ENCODE peak calls at places on chromosome 21, in six cellular contexts. One of them, this sample, is unnamed.

GRCh38 chr21:42238185-42238934 is 19.4 kb downstream of the ABCG1 start:
- DNase-seq in MCF 10A: no peak
- DNase-seq in Caco-2: no peak
- DNase-seq in brain microvascular endothelial cell: no peak
- DNase-seq in body of pancreas: no peak
- DNase-seq in fibroblast of pulmonary artery: no peak
- DNase-seq in this sample: no peak

GRCh38 chr21:44948426-44949120 is 8.7 kb downstream of the SLX9 start:
- DNase-seq in Caco-2: no peak
- DNase-seq in fibroblast of pulmonary artery: no peak
- DNase-seq in brain microvascular endothelial cell: no peak
- DNase-seq in MCF 10A: no peak
- DNase-seq in body of pancreas: no peak
- DNase-seq in this sample: no peak

GRCh38 chr21:41207401-41208388 is 39.7 kb downstream of the BACE2 start:
- DNase-seq in Caco-2: no peak
- DNase-seq in body of pancreas: peak; percentile 60
- DNase-seq in fibroblast of pulmonary artery: peak; percentile 89
- DNase-seq in brain microvascular endothelial cell: peak; percentile 73
- DNase-seq in MCF 10A: peak; percentile 80
- DNase-seq in this sample: peak; percentile 83

GRCh38 chr21:33360871-33361602 is 36.3 kb downstream of the IFNAR1 start:
- DNase-seq in fibroblast of pulmonary artery: peak; percentile 69
- DNase-seq in brain microvascular endothelial cell: peak; percentile 67
- DNase-seq in MCF 10A: peak; percentile 81
- DNase-seq in body of pancreas: peak; percentile 83
- DNase-seq in Caco-2: peak; percentile 88
- DNase-seq in this sample: peak; percentile 56

GRCh38 chr21:42021751-42022430 is 11.7 kb upstream of the ZBTB21 start:
- DNase-seq in MCF 10A: no peak
- DNase-seq in brain microvascular endothelial cell: peak; percentile 56
- DNase-seq in body of pancreas: no peak
- DNase-seq in fibroblast of pulmonary artery: no peak
- DNase-seq in Caco-2: no peak
- DNase-seq in this sample: no peak

GRCh38 chr21:16285646-16286223 is 556.0 kb downstream of the USP25 start:
- DNase-seq in MCF 10A: no peak
- DNase-seq in fibroblast of pulmonary artery: no peak
- DNase-seq in Caco-2: no peak
- DNase-seq in body of pancreas: no peak
- DNase-seq in brain microvascular endothelial cell: no peak
- DNase-seq in this sample: peak; percentile 18

GRCh38 chr21:42695324-42696025 is 42.1 kb downstream of the PDE9A start:
- DNase-seq in Caco-2: no peak
- DNase-seq in body of pancreas: no peak
- DNase-seq in brain microvascular endothelial cell: no peak
- DNase-seq in fibroblast of pulmonary artery: peak; percentile 60
- DNase-seq in MCF 10A: peak; percentile 78
- DNase-seq in this sample: peak; percentile 65

GRCh38 chr21:16179732-16180131 is 449.9 kb downstream of the USP25 start:
- DNase-seq in MCF 10A: no peak
- DNase-seq in body of pancreas: no peak
- DNase-seq in fibroblast of pulmonary artery: no peak
- DNase-seq in Caco-2: no peak
- DNase-seq in brain microvascular endothelial cell: peak; percentile 77
- DNase-seq in this sample: no peak

GRCh38 chr21:30257773-30258172 is 25.0 kb downstream of the KRTAP24-1 start:
- DNase-seq in MCF 10A: peak; percentile 77
- DNase-seq in body of pancreas: no peak
- DNase-seq in fibroblast of pulmonary artery: peak; percentile 78
- DNase-seq in Caco-2: peak; percentile 27
- DNase-seq in brain microvascular endothelial cell: peak; percentile 49
- DNase-seq in this sample: peak; percentile 9

GRCh38 chr21:44420416-44421205 is 34.7 kb upstream of the LRRC3 start:
- DNase-seq in fibroblast of pulmonary artery: no peak
- DNase-seq in MCF 10A: no peak
- DNase-seq in body of pancreas: no peak
- DNase-seq in brain microvascular endothelial cell: no peak
- DNase-seq in Caco-2: no peak
- DNase-seq in this sample: no peak

GRCh38 chr21:44083631-44084291 is 23.4 kb upstream of the PWP2 start:
- DNase-seq in MCF 10A: no peak
- DNase-seq in brain microvascular endothelial cell: peak; percentile 9
- DNase-seq in Caco-2: no peak
- DNase-seq in fibroblast of pulmonary artery: no peak
- DNase-seq in body of pancreas: no peak
- DNase-seq in this sample: no peak

GRCh38 chr21:14957836-14958235 is 107.0 kb downstream of the NRIP1 start:
- DNase-seq in brain microvascular endothelial cell: no peak
- DNase-seq in Caco-2: no peak
- DNase-seq in fibroblast of pulmonary artery: no peak
- DNase-seq in MCF 10A: no peak
- DNase-seq in body of pancreas: no peak
- DNase-seq in this sample: no peak

GRCh38 chr21:25717491-25718139 is 17.1 kb downstream of the ATP5PF start:
- DNase-seq in Caco-2: no peak
- DNase-seq in brain microvascular endothelial cell: peak; percentile 51
- DNase-seq in MCF 10A: peak; percentile 30
- DNase-seq in body of pancreas: no peak
- DNase-seq in fibroblast of pulmonary artery: peak; percentile 71
- DNase-seq in this sample: peak; percentile 55

GRCh38 chr21:44636209-44637017 is 743 bp upstream of the KRTAP10-10 start:
- DNase-seq in MCF 10A: no peak
- DNase-seq in body of pancreas: no peak
- DNase-seq in fibroblast of pulmonary artery: no peak
- DNase-seq in brain microvascular endothelial cell: no peak
- DNase-seq in Caco-2: no peak
- DNase-seq in this sample: no peak

GRCh38 chr21:28731700-28732321 is 260.9 kb downstream of the LTN1 start:
- DNase-seq in MCF 10A: no peak
- DNase-seq in Caco-2: no peak
- DNase-seq in fibroblast of pulmonary artery: no peak
- DNase-seq in body of pancreas: no peak
- DNase-seq in brain microvascular endothelial cell: no peak
- DNase-seq in this sample: no peak

GRCh38 chr21:42059141-42059540 is 12.0 kb upstream of the UMODL1 start:
- DNase-seq in body of pancreas: no peak
- DNase-seq in fibroblast of pulmonary artery: no peak
- DNase-seq in brain microvascular endothelial cell: no peak
- DNase-seq in MCF 10A: no peak
- DNase-seq in Caco-2: no peak
- DNase-seq in this sample: no peak

GRCh38 chr21:25490742-25491141 is 116.5 kb downstream of the MRPL39 start:
- DNase-seq in Caco-2: no peak
- DNase-seq in MCF 10A: no peak
- DNase-seq in body of pancreas: no peak
- DNase-seq in brain microvascular endothelial cell: no peak
- DNase-seq in fibroblast of pulmonary artery: no peak
- DNase-seq in this sample: no peak

GRCh38 chr21:38753114-38754100 is 52.3 kb upstream of the ETS2 start:
- DNase-seq in Caco-2: no peak
- DNase-seq in brain microvascular endothelial cell: no peak
- DNase-seq in fibroblast of pulmonary artery: no peak
- DNase-seq in body of pancreas: no peak
- DNase-seq in MCF 10A: peak; percentile 34
- DNase-seq in this sample: no peak

GRCh38 chr21:15282666-15283065 is 217.9 kb upstream of the NRIP1 start:
- DNase-seq in MCF 10A: peak; percentile 59
- DNase-seq in Caco-2: no peak
- DNase-seq in fibroblast of pulmonary artery: peak; percentile 8
- DNase-seq in body of pancreas: no peak
- DNase-seq in brain microvascular endothelial cell: no peak
- DNase-seq in this sample: no peak

GRCh38 chr21:45747802-45748445 is 104.4 kb downstream of the PCBP3 start:
- DNase-seq in Caco-2: no peak
- DNase-seq in body of pancreas: no peak
- DNase-seq in MCF 10A: peak; percentile 86
- DNase-seq in fibroblast of pulmonary artery: peak; percentile 37
- DNase-seq in brain microvascular endothelial cell: no peak
- DNase-seq in this sample: peak; percentile 51

GRCh38 chr21:29219165-29219770 is 79.5 kb upstream of the BACH1 start:
- DNase-seq in body of pancreas: peak; percentile 59
- DNase-seq in MCF 10A: no peak
- DNase-seq in brain microvascular endothelial cell: no peak
- DNase-seq in fibroblast of pulmonary artery: no peak
- DNase-seq in Caco-2: no peak
- DNase-seq in this sample: peak; percentile 51

GRCh38 chr21:46458315-46459023 is at the start of gene DIP2A:
- DNase-seq in body of pancreas: peak; percentile 94
- DNase-seq in MCF 10A: peak; percentile 97
- DNase-seq in Caco-2: peak; percentile 97
- DNase-seq in brain microvascular endothelial cell: peak; percentile 86
- DNase-seq in fibroblast of pulmonary artery: peak; percentile 97
- DNase-seq in this sample: peak; percentile 96

GRCh38 chr21:26199471-26199870 is 28.9 kb upstream of the APP start:
- DNase-seq in Caco-2: no peak
- DNase-seq in body of pancreas: no peak
- DNase-seq in MCF 10A: peak; percentile 46
- DNase-seq in brain microvascular endothelial cell: no peak
- DNase-seq in fibroblast of pulmonary artery: peak; percentile 18
- DNase-seq in this sample: peak; percentile 39

GRCh38 chr21:16569679-16570078 is 839.9 kb downstream of the USP25 start:
- DNase-seq in brain microvascular endothelial cell: peak; percentile 38
- DNase-seq in Caco-2: no peak
- DNase-seq in fibroblast of pulmonary artery: no peak
- DNase-seq in MCF 10A: no peak
- DNase-seq in body of pancreas: no peak
- DNase-seq in this sample: peak; percentile 82

GRCh38 chr21:33362044-33362555 is 37.3 kb downstream of the IFNAR1 start:
- DNase-seq in body of pancreas: peak; percentile 18
- DNase-seq in fibroblast of pulmonary artery: no peak
- DNase-seq in brain microvascular endothelial cell: no peak
- DNase-seq in MCF 10A: no peak
- DNase-seq in Caco-2: no peak
- DNase-seq in this sample: no peak

GRCh38 chr21:41752231-41752681 is 14.6 kb downstream of the RIPK4 start:
- DNase-seq in Caco-2: no peak
- DNase-seq in body of pancreas: no peak
- DNase-seq in fibroblast of pulmonary artery: peak; percentile 35
- DNase-seq in brain microvascular endothelial cell: no peak
- DNase-seq in MCF 10A: peak; percentile 84
- DNase-seq in this sample: peak; percentile 74

GRCh38 chr21:16530656-16531055 is 800.9 kb downstream of the USP25 start:
- DNase-seq in fibroblast of pulmonary artery: peak; percentile 66
- DNase-seq in MCF 10A: no peak
- DNase-seq in Caco-2: no peak
- DNase-seq in brain microvascular endothelial cell: peak; percentile 51
- DNase-seq in body of pancreas: no peak
- DNase-seq in this sample: no peak

DNA sequence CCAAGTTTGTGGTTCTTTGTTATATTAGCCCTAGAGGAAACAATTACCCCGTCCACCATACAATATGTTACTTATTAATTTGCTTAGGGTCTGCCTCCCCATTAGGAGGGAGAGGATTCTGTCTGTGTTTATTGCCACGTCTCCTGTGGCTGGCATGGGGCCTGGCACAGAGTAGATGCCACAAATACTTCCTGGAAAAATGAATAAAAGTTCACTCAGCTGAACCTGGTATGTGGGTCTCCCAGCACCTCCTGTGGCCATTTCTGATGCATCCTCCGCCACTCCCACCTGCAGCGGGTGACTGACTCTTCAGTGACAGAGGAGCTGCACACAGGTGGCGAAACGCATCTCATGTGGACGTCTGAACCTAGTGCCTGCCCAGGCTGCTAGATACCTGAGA is 112.7 kb downstream of the CLIC6 start:
- DNase-seq in body of pancreas: peak; percentile 17
- DNase-seq in Caco-2: no peak
- DNase-seq in brain microvascular endothelial cell: no peak
- DNase-seq in fibroblast of pulmonary artery: no peak
- DNase-seq in MCF 10A: no peak
- DNase-seq in this sample: no peak
- TF ChIP-seq CTCF in body of pancreas: no peak
- TF ChIP-seq CTCF in Caco-2: no peak
- TF ChIP-seq CTCF in brain microvascular endothelial cell: no peak
- TF ChIP-seq CTCF in fibroblast of pulmonary artery: no peak
- TF ChIP-seq CTCF in MCF 10A: no peak
- TF ChIP-seq CTCF in this sample: no peak

DNA sequence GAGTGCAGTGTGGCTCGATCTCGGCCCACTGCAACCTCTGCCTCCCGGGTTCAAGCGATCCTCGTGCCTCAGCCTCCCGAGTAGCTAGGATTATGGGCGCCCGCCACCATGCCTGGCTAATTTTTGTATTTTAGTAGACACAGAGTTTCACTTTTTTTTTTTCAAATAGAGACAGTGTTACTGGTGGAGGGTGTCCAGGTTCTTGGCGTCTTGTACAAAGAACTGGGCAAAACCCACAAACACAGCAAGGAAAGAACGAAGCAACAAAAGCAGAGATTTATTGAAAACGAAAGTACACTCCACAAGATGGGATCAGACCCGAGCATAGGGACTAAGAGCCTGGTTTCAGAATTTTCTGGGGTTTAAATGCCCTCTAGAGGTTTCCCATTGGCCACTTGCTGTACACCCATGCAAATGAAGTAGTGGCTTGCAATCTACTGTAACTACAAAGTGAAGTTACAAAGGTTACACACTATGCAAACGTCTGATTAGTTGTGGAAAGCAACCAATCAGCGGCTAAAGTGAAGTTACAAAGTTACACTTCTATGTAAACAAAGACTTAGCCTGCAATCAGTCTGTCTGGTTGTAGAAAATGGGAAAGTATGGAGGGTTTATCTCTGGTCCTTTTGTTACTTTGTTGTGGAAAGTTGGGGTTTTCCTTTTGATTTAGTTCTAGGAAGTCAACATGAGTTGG is 199.1 kb downstream of the DYRK1A start:
- DNase-seq in MCF 10A: peak; percentile 14
- DNase-seq in brain microvascular endothelial cell: no peak
- DNase-seq in body of pancreas: no peak
- DNase-seq in fibroblast of pulmonary artery: no peak
- DNase-seq in Caco-2: peak; percentile 81
- DNase-seq in this sample: peak; percentile 23
- TF ChIP-seq CTCF in MCF 10A: no peak
- TF ChIP-seq CTCF in brain microvascular endothelial cell: no peak
- TF ChIP-seq CTCF in body of pancreas: no peak
- TF ChIP-seq CTCF in fibroblast of pulmonary artery: no peak
- TF ChIP-seq CTCF in Caco-2: no peak
- TF ChIP-seq CTCF in this sample: no peak

DNA sequence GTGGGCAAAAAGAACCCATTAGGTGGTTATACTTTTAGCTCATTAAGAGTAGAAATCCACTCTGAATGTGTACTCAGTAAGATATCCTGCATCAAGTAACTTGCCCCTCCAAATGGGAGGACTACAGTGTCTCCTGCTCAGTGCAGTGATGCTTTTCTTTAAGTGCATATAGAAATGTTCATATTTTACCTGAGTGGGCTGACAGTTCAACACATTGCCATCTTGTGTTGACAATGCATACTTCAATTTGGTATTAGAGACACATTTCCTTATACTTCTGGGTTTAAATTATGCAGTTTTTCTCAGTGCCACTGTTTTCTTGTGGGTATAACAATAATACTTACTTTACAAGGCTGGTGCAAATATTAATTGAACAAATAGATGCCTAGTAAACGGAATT is 318.6 kb upstream of the TMPRSS15 start:
- DNase-seq in Caco-2: no peak
- DNase-seq in brain microvascular endothelial cell: no peak
- DNase-seq in fibroblast of pulmonary artery: no peak
- DNase-seq in MCF 10A: no peak
- DNase-seq in body of pancreas: no peak
- DNase-seq in this sample: no peak
- TF ChIP-seq CTCF in Caco-2: no peak
- TF ChIP-seq CTCF in brain microvascular endothelial cell: no peak
- TF ChIP-seq CTCF in fibroblast of pulmonary artery: no peak
- TF ChIP-seq CTCF in MCF 10A: no peak
- TF ChIP-seq CTCF in body of pancreas: no peak
- TF ChIP-seq CTCF in this sample: no peak

GRCh38 chr21:34795152-34796141 is 126.7 kb downstream of the CLIC6 start:
- DNase-seq in body of pancreas: no peak
- DNase-seq in MCF 10A: peak; percentile 86
- DNase-seq in fibroblast of pulmonary artery: peak; percentile 67
- DNase-seq in brain microvascular endothelial cell: no peak
- DNase-seq in Caco-2: peak; percentile 42
- DNase-seq in this sample: peak; percentile 77
- TF ChIP-seq CTCF in body of pancreas: no peak
- TF ChIP-seq CTCF in MCF 10A: no peak
- TF ChIP-seq CTCF in fibroblast of pulmonary artery: peak; percentile 26
- TF ChIP-seq CTCF in brain microvascular endothelial cell: peak; percentile 20
- TF ChIP-seq CTCF in Caco-2: peak; percentile 11
- TF ChIP-seq CTCF in this sample: peak; percentile 17